ENCODE peak calls at places on chromosome 16, in four cellular contexts. G is HepG2, H is fibroblast of lung, M is HCT116. T is an unnamed sample.

GRCh38 chr16:15782573-15783365 is 74.1 kb downstream of the MYH11 start:
- DNase-seq in M (no peak), G (peak; percentile 64), H (no peak), T (no peak)

GRCh38 chr16:5022521-5022920 is 11.2 kb downstream of the NAGPA start:
- DNase-seq in H (no peak), M (no peak), G (no peak), T (peak; percentile 24)

GRCh38 chr16:12002447-12003006 is 26.0 kb downstream of the SNX29 start:
- DNase-seq in H (peak; percentile 77), G (no peak), M (no peak), T (no peak)

GRCh38 chr16:52549011-52549692 is 2.2 kb upstream of the TOX3 start:
- DNase-seq in M (no peak), H (peak; percentile 24), G (peak; percentile 75), T (no peak)

GRCh38 chr16:67413978-67414891 is 2.0 kb downstream of the ZDHHC1 start:
- DNase-seq in H (no peak), M (no peak), G (no peak), T (no peak)

GRCh38 chr16:2829501-2830354 is at the start of gene ZG16B:
- DNase-seq in H (no peak), M (no peak), G (peak; percentile 51), T (peak; percentile 77)

GRCh38 chr16:58551496-58551895 is 36.2 kb downstream of the SETD6 start:
- DNase-seq in M (no peak), H (no peak), G (no peak), T (no peak)

GRCh38 chr16:29925173-29925804 is 737 bp downstream of the KCTD13 start:
- DNase-seq in G (no peak), M (no peak), H (no peak), T (no peak)

GRCh38 chr16:19008245-19008644 is 24.5 kb downstream of the TMC7 start:
- DNase-seq in M (no peak), H (peak; percentile 67), G (peak; percentile 71), T (peak; percentile 80)

GRCh38 chr16:73420244-73421040 is 372.5 kb upstream of the ZFHX3 start:
- DNase-seq in H (no peak), G (no peak), M (no peak), T (no peak)

GRCh38 chr16:78310990-78311561 is 211.6 kb downstream of the WWOX start:
- DNase-seq in H (no peak), M (no peak), G (no peak), T (no peak)

GRCh38 chr16:72125635-72126428 is 32.2 kb downstream of the DHX38 start:
- DNase-seq in G (no peak), H (no peak), M (no peak), T (no peak)

GRCh38 chr16:67767953-67768352 is 38.4 kb downstream of the RANBP10 start:
- DNase-seq in G (no peak), H (peak; percentile 80), M (no peak), T (no peak)

GRCh38 chr16:64162613-64163375 is 959.1 kb downstream of the CDH11 start:
- DNase-seq in M (no peak), G (no peak), H (no peak), T (no peak)

GRCh38 chr16:3021449-3022207 is 1.5 kb downstream of the TNFRSF12A start:
- DNase-seq in G (peak; percentile 68), H (peak; percentile 88), M (peak; percentile 82), T (peak; percentile 94)

GRCh38 chr16:17416461-17417221 is 54.1 kb downstream of the XYLT1 start:
- DNase-seq in M (no peak), G (no peak), H (peak; percentile 16), T (no peak)

GRCh38 chr16:74564451-74564984 is 42.4 kb downstream of the GLG1 start:
- DNase-seq in H (no peak), M (no peak), G (no peak), T (no peak)

GRCh38 chr16:79648846-79649245 is 48.3 kb upstream of the MAF start:
- DNase-seq in M (no peak), G (no peak), H (no peak), T (no peak)

GRCh38 chr16:82651921-82652601 is 25.3 kb downstream of the CDH13 start:
- DNase-seq in M (no peak), H (no peak), G (no peak), T (no peak)

GRCh38 chr16:1532081-1532760 is 1.2 kb upstream of the TMEM204 start:
- DNase-seq in H (peak; percentile 14), G (no peak), M (no peak), T (no peak)

GRCh38 chr16:28534542-28535373 is 4.0 kb downstream of the NUPR1 start:
- DNase-seq in M (no peak), G (no peak), H (peak; percentile 73), T (no peak)

GRCh38 chr16:75486666-75487313 is 8.5 kb downstream of the CHST6 start:
- DNase-seq in H (no peak), M (no peak), G (no peak), T (no peak)

GRCh38 chr16:80804451-80805383 is at the start of gene CDYL2:
- DNase-seq in H (peak; percentile 19), G (no peak), M (no peak), T (no peak)

GRCh38 chr16:67187175-67187900 is 2.6 kb downstream of the EXOC3L1 start:
- DNase-seq in H (no peak), M (no peak), G (no peak), T (no peak)

GRCh38 chr16:85586360-85587145 is 26.6 kb upstream of the GSE1 start:
- DNase-seq in M (no peak), H (peak; percentile 69), G (no peak), T (no peak)

GRCh38 chr16:8094696-8095095 is 495.6 kb downstream of the TMEM114 start:
- DNase-seq in H (no peak), G (no peak), M (no peak), T (no peak)

GRCh38 chr16:21943571-21943970 is 9.6 kb upstream of the UQCRC2 start:
- DNase-seq in G (no peak), M (no peak), H (no peak), T (no peak)

DNA sequence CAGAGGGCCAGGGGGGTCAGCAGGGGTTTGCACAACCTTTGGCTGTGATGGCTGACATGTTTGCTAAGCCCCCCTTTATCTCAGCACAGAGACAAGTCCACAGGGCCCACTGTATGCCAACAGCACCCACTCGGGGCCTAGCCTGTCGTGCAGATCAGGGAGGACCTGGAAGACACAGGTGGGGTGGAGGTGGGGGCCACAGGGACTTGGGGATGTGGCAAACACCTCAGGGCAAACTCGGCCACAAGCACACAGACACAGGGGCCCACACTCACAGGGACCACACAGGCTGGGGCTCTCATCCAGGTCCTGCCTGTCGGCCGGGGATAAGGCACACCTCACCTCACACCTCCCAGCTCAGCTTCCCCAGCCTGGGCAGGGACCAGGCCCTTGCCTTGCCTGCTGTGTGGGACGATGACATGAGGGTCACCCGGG is 87.9 kb downstream of the C16orf78 start:
- DNase-seq in M (no peak), H (no peak), G (no peak), T (no peak)
- H3K4me1 ChIP-seq in M (no peaks in the 10 kb centered on the region), H (no peaks in the 10 kb centered on the region), G (no peaks in the 10 kb centered on the region), T (no peaks in the 10 kb centered on the region)

GRCh38 chr16:55323637-55324490 is at the start of gene IRX6:
- DNase-seq in H (no peak), G (no peak), M (no peak), T (no peak)
- TF ChIP-seq EZH2 in H (no peak), G (no peak), M (no peak), T (no peak)

GRCh38 chr16:24851700-24852099 is 5.9 kb downstream of the SLC5A11 start:
- DNase-seq in G (no peak), H (no peak), M (no peak), T (no peak)
- H3K4me1 ChIP-seq in G (peaks cover 18% of the 10 kb centered on the region), H (peaks cover 10% of the 10 kb centered on the region), M (peaks cover 9% of the 10 kb centered on the region), T (peaks cover 20% of the 10 kb centered on the region)

GRCh38 chr16:27237229-27238015 is 31.1 kb downstream of the NSMCE1 start:
- DNase-seq in M (no peak), H (peak; percentile 14), G (no peak), T (no peak)
- TF ChIP-seq EZH2 in M (no peak), H (no peak), G (no peak), T (no peak)

DNA sequence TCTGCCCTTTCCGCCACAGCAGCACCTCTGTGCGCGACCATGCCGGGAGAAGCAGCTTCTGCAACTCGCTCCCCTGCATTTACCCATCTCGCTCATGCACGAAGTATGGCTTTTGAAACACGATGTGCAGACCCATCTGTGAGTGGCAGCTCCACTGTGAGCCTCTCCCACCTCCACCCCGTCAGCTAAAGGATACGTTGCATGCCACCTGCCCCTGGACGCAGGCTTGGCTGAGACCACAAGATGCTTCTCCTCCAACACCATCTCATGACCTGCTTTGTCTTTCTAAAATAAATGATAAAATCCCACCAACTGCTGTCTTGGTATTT is 100.9 kb downstream of the ZNF778 start:
- DNase-seq in H (no peak), M (no peak), G (no peak), T (no peak)
- H3K4me1 ChIP-seq in H (peaks cover 59% of the 10 kb centered on the region), M (peaks cover 76% of the 10 kb centered on the region), G (peaks cover 50% of the 10 kb centered on the region), T (peaks cover 98% of the 10 kb centered on the region)

GRCh38 chr16:31488630-31489564 is 6.0 kb downstream of the SLC5A2 start:
- DNase-seq in G (no peak), H (no peak), M (no peak), T (no peak)

GRCh38 chr16:31489616-31490584 is 7.0 kb downstream of the SLC5A2 start:
- DNase-seq in M (no peak), G (no peak), H (no peak), T (no peak)

GRCh38 chr16:31486036-31486435 is 3.1 kb downstream of the SLC5A2 start:
- DNase-seq in G (no peak), M (no peak), H (no peak), T (no peak)

GRCh38 chr16:31487076-31487719 is 4.3 kb downstream of the SLC5A2 start:
- DNase-seq in H (no peak), M (no peak), G (no peak), T (no peak)

GRCh38 chr16:31487720-31488629 is 5.1 kb downstream of the SLC5A2 start:
- DNase-seq in M (no peak), H (peak; percentile 25), G (no peak), T (peak; percentile 82)
- TF ChIP-seq EZH2 in M (no peak), H (peak; percentile 62), G (no peak), T (no peak)

T was measured in PC-9.